ENCODE peak calls at places on chromosomes 4 and X, in ten cellular contexts. T is epithelial cell of esophagus, X is endothelial cell, L is WTC11, J is progenitor cell of endocrine pancreas, A is cardiac muscle cell, M is upper lobe of left lung, K is fibroblast of pulmonary artery, F is pancreas, I is choroid plexus epithelial cell. G is an unnamed sample.

GRCh38 chr4:98929341-98930267 is 671 bp upstream of the EIF4E start:
- DNase-seq in T (peak), I (peak), F (peak), X (peak), A (no peak), M (peak), J (peak), K (peak), L (peak), G (peak)

GRCh38 chr4:123106741-123107140 is 184.3 kb upstream of the NUDT6 start:
- DNase-seq in L (no peak), T (no peak), M (peak), A (no peak), J (no peak), K (no peak), I (no peak), F (no peak), X (no peak), G (no peak)

GRCh38 chrX:137430301-137430700 is 135.6 kb upstream of the ZIC3 start:
- DNase-seq in X (no peak), L (no peak), F (no peak), K (no peak), M (no peak), T (no peak), A (no peak), J (no peak), I (no peak), G (no peak)

GRCh38 chr4:160026720-160027119 is 923.8 kb downstream of the RAPGEF2 start:
- DNase-seq in T (peak), X (no peak), F (no peak), L (peak), J (no peak), M (no peak), A (peak), I (peak), K (peak), G (no peak)

GRCh38 chrX:1244164-1245076 is 24.2 kb upstream of the CSF2RA start:
- DNase-seq in I (no peak), X (no peak), A (peak), M (no peak), L (peak), T (no peak), J (no peak), F (no peak), K (no peak), G (no peak)

GRCh38 chr4:140296335-140296753 is 77.1 kb upstream of the SCOC start:
- DNase-seq in J (no peak), T (peak), I (peak), M (no peak), A (no peak), L (no peak), F (no peak), X (no peak), K (peak), G (peak)

GRCh38 chr4:109046549-109047171 is 255.8 kb downstream of the COL25A1 start:
- DNase-seq in M (no peak), I (peak), A (no peak), X (no peak), T (no peak), L (no peak), F (no peak), J (no peak), K (peak), G (peak)

GRCh38 chr4:56049428-56050212 is 100.9 kb downstream of the CEP135 start:
- DNase-seq in A (peak), M (peak), T (peak), F (peak), K (peak), J (peak), I (peak), L (peak), X (peak), G (peak)

GRCh38 chrX:127947450-127947849 is 104.8 kb downstream of the ACTRT1 start:
- DNase-seq in T (no peak), M (no peak), A (no peak), F (no peak), K (no peak), X (no peak), L (no peak), I (no peak), J (no peak), G (no peak)

GRCh38 chr4:4852591-4853362 is 6.7 kb upstream of the MSX1 start:
- DNase-seq in J (no peak), K (peak), M (peak), A (no peak), X (peak), I (peak), F (no peak), L (peak), T (peak), G (peak)

GRCh38 chr4:22322996-22323395 is 192.9 kb downstream of the ADGRA3 start:
- DNase-seq in K (no peak), X (no peak), T (no peak), L (no peak), M (no peak), F (no peak), A (no peak), I (no peak), J (no peak), G (no peak)

GRCh38 chr4:113961322-113961698 is 18.1 kb downstream of the ARSJ start:
- DNase-seq in I (peak), L (no peak), A (no peak), F (no peak), K (peak), M (no peak), X (no peak), T (peak), J (no peak), G (peak)

GRCh38 chr4:158209825-158210807 is at the start of gene TMEM144:
- DNase-seq in I (peak), K (peak), F (peak), X (peak), J (peak), A (peak), T (peak), L (peak), M (peak), G (peak)

GRCh38 chr4:76058888-76059426 is 15.6 kb upstream of the ART3 start:
- DNase-seq in A (no peak), T (peak), I (no peak), X (no peak), K (no peak), F (peak), L (no peak), M (no peak), J (no peak), G (no peak)

GRCh38 chr4:179719766-179720470 is 2277.7 kb upstream of the AGA start:
- DNase-seq in F (no peak), K (no peak), A (no peak), J (no peak), L (no peak), X (no peak), M (no peak), I (no peak), T (no peak), G (no peak)

GRCh38 chr4:31114821-31115220 is 394.7 kb downstream of the PCDH7 start:
- DNase-seq in F (no peak), A (no peak), I (no peak), X (no peak), L (no peak), J (no peak), K (no peak), M (no peak), T (no peak), G (no peak)

GRCh38 chr4:145898926-145899531 is 39.6 kb downstream of the ZNF827 start:
- DNase-seq in K (no peak), A (no peak), I (peak), F (no peak), M (no peak), X (no peak), J (no peak), T (no peak), L (no peak), G (no peak)

GRCh38 chrX:15512401-15512965 is 11.9 kb downstream of the BMX start:
- DNase-seq in K (peak), M (no peak), I (peak), J (no peak), A (no peak), F (no peak), L (no peak), T (peak), X (no peak), G (no peak)

GRCh38 chr4:98421106-98421505 is 159.9 kb downstream of the RAP1GDS1 start:
- DNase-seq in A (no peak), J (no peak), M (no peak), T (no peak), X (no peak), F (no peak), L (no peak), K (peak), I (peak), G (no peak)

GRCh38 chr4:20288846-20289512 is 37.3 kb downstream of the SLIT2 start:
- DNase-seq in M (no peak), F (no peak), I (no peak), J (no peak), A (no peak), L (no peak), T (peak), X (no peak), K (peak), G (peak)

GRCh38 chr4:148004228-148004813 is 272.4 kb downstream of the ARHGAP10 start:
- DNase-seq in M (no peak), L (no peak), I (peak), J (no peak), K (peak), X (no peak), F (peak), A (no peak), T (no peak), G (peak)

GRCh38 chr4:15420642-15421041 is 7.2 kb upstream of the C1QTNF7 start:
- DNase-seq in K (peak), F (no peak), T (peak), A (no peak), X (no peak), M (no peak), L (no peak), J (no peak), I (peak), G (peak)

GRCh38 chr4:113821851-113822250 is 60.3 kb upstream of the CAMK2D start:
- DNase-seq in M (no peak), A (no peak), J (no peak), I (peak), K (no peak), L (no peak), T (peak), X (no peak), F (no peak), G (no peak)

GRCh38 chrX:134236690-134237362 is at the start of gene CCDC160:
- DNase-seq in X (peak), F (peak), I (peak), T (peak), J (peak), A (peak), L (peak), K (peak), M (peak), G (no peak)

GRCh38 chr4:7541414-7541810 is 106.7 kb upstream of the PSAPL1 start:
- DNase-seq in L (no peak), A (no peak), J (no peak), M (peak), T (no peak), F (no peak), K (no peak), I (no peak), X (no peak), G (no peak)

GRCh38 chr4:138114434-138114833 is 127.7 kb downstream of the SLC7A11 start:
- DNase-seq in L (no peak), A (no peak), J (no peak), K (peak), F (no peak), X (no peak), M (no peak), I (peak), T (no peak), G (peak)

GRCh38 chrX:133495464-133496391 is 80.4 kb upstream of the GPC4 start:
- DNase-seq in T (no peak), J (no peak), L (no peak), X (no peak), A (no peak), K (peak), I (peak), F (no peak), M (no peak), G (peak)

GRCh38 chr4:128540122-128540521 is 252.5 kb upstream of the PGRMC2 start:
- DNase-seq in T (no peak), M (no peak), L (no peak), X (no peak), K (no peak), A (no peak), I (no peak), F (no peak), J (no peak), G (no peak)

GRCh38 chr4:21011106-21011505 is 310.8 kb downstream of the PACRGL start:
- DNase-seq in I (no peak), X (no peak), F (no peak), L (no peak), T (peak), J (no peak), A (no peak), K (no peak), M (no peak), G (no peak)

GRCh38 chr4:92599044-92599443 is 295.3 kb downstream of the GRID2 start:
- DNase-seq in F (no peak), L (no peak), A (no peak), X (no peak), J (no peak), M (no peak), T (peak), I (peak), K (peak), G (no peak)

GRCh38 chrX:16416588-16416987 is 233.4 kb upstream of the S100G start:
- DNase-seq in A (no peak), T (no peak), X (no peak), J (no peak), L (no peak), M (no peak), K (no peak), F (no peak), I (no peak), G (no peak)

GRCh38 chrX:145405012-145405411 is 157.7 kb downstream of the SPANXN1 start:
- DNase-seq in T (peak), X (peak), L (no peak), J (no peak), F (no peak), A (peak), I (peak), M (no peak), K (peak), G (peak)
- TF ChIP-seq CTCF in T (peak), X (peak), L (no peak), J (peak), F (peak), A (peak), I (peak), M (peak), K (peak), G (peak)

DNA sequence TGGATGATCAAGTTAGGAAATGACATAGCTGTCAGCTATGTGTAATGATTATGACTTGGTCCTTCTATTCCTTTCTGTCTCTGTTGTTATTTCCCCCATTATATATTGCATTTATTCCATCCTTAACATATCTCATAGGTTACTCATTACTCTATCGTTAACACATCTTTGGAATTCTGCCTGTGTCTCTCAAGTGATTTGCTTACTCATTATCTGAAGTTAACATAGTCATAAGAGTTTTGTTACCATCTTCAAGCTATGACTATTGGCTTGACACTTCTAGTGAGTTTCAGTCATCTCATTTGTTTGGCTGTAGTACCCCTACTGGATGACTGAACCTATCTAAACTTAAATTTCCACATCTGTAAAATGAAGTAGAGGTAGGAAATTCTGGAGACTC is 286.1 kb upstream of the PPP1R2C start:
- DNase-seq in A (no peak), X (no peak), M (no peak), T (peak), L (no peak), J (no peak), I (no peak), F (no peak), K (no peak), G (no peak)
- TF ChIP-seq CTCF in A (no peak), X (no peak), M (no peak), T (no peak), L (no peak), J (no peak), I (no peak), F (no peak), K (no peak), G (no peak)

DNA sequence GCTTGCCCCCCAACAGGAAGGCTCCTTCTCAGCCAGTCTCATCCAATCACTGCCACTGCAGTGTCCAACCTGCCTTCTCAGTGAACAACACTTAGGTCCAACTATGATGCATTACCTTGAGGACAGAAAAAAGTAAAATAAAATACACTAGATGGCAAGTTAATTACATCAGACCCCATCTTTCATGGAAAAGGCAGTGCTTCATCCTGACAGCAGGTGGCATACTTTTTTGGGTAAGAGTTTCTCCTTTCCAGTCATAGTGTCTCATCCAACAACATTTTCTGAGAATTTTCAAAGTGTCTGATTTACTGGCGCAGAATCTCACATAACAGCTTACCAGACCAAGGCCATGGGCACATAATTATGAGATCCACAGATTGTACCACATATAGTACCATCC is 1742.8 kb downstream of the PCDH7 start:
- DNase-seq in X (peak), L (peak), I (peak), A (no peak), M (no peak), K (peak), J (no peak), T (peak), F (no peak), G (peak)
- TF ChIP-seq CTCF in X (peak), L (peak), I (peak), A (peak), M (peak), K (peak), J (peak), T (peak), F (no peak), G (peak)

GRCh38 chrX:80335062-80335830 is 85.0 kb upstream of the TENT5D start:
- DNase-seq in J (no peak), L (peak), K (peak), M (peak), X (peak), T (peak), I (no peak), A (peak), F (peak), G (peak)
- TF ChIP-seq CTCF in J (no peak), L (no peak), K (no peak), M (no peak), X (no peak), T (no peak), I (no peak), A (no peak), F (no peak), G (no peak)

GRCh38 chrX:5236749-5237148 is 991.9 kb downstream of the NLGN4X start:
- DNase-seq in T (no peak), A (no peak), K (no peak), I (no peak), L (no peak), F (no peak), X (no peak), J (no peak), M (no peak), G (no peak)

GRCh38 chrX:5233830-5234229 is 994.8 kb downstream of the NLGN4X start:
- DNase-seq in J (no peak), I (no peak), F (no peak), L (no peak), A (no peak), X (no peak), T (no peak), K (no peak), M (no peak), G (no peak)

DNA sequence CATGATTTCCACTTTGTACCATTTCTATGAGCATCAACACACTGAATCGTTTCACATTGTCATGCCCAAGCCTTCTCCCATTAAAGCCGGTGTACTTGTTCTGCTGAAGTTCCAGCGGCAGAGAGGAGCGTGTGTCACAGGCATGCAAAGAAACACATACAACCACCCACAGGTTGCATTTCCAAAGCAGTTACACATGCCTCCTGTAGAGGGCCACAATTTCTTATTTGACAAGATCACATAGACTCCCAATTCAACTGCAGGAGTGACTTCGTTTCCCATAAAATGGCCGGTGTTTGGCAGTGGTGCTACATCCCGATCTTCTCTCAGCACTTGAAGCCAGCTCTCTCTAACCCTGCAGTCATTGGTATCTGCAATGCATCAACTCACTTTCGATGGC is 992.6 kb downstream of the NLGN4X start:
- DNase-seq in I (no peak), L (peak), T (no peak), K (no peak), X (no peak), M (no peak), A (peak), F (no peak), J (peak), G (no peak)
- TF ChIP-seq CTCF in I (no peak), L (no peak), T (no peak), K (no peak), X (no peak), M (peak), A (no peak), F (no peak), J (peak), G (no peak)

GRCh38 chr4:41044791-41045190 is 169.6 kb downstream of the APBB2 start:
- DNase-seq in M (no peak), F (no peak), K (no peak), I (no peak), X (no peak), L (no peak), J (no peak), A (no peak), T (no peak), G (no peak)

GRCh38 chr4:41039312-41039711 is 175.0 kb downstream of the APBB2 start:
- DNase-seq in M (no peak), X (no peak), K (no peak), A (no peak), F (no peak), L (no peak), J (no peak), T (no peak), I (no peak), G (no peak)

GRCh38 chr4:41041541-41041940 is 172.8 kb downstream of the APBB2 start:
- DNase-seq in F (no peak), J (no peak), T (no peak), K (no peak), L (no peak), A (no peak), I (no peak), M (no peak), X (no peak), G (peak)

GRCh38 chr4:41038304-41038703 is 176.0 kb downstream of the APBB2 start:
- DNase-seq in K (no peak), F (no peak), M (no peak), A (no peak), J (no peak), I (no peak), T (no peak), L (no peak), X (no peak), G (no peak)

DNA sequence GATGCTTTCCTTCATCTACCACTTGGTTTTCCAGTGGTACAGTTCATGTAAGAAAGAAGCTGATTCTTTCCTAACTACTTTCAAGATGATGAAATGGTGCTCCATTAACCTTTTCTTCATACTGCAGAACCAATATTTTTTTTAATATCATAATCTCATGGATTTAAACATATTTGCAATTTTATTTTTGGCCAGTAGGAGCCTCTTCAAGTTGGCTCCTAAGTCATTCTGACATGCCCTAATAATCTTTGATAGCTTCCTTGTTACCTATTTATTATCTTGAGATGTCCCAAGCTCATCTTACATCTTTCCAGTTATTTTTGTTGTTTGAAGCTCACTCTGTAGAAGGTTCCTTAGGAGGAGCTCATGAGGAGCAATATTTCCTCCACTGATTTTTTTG is 170.2 kb downstream of the APBB2 start:
- DNase-seq in K (no peak), A (no peak), T (peak), M (no peak), J (no peak), X (no peak), L (no peak), I (no peak), F (no peak), G (no peak)
- TF ChIP-seq CTCF in K (no peak), A (no peak), T (no peak), M (no peak), J (no peak), X (peak), L (no peak), I (no peak), F (no peak), G (no peak)

G was measured in fibroblast of the aortic adventitia.